ENCODE peak calls at places on chromosomes 6 and 20, in ten cellular contexts. V, T, B, W, C, M, G, S, P and F are unnamed samples.

GRCh38 chr6:167559675-167560479 is 235.0 kb downstream of the TTLL2 start:
- DNase-seq in M (no peak), V (no peak), B (no peak), G (no peak), T (no peak), W (no peak), P (no peak), C (peak), S (no peak), F (no peak)

GRCh38 chr20:44586986-44587980 is 4.9 kb downstream of the PKIG start:
- DNase-seq in M (no peak), T (no peak), W (peak), G (no peak), S (no peak), C (no peak), V (no peak), P (no peak), B (no peak), F (no peak)

GRCh38 chr6:150898390-150899170 is 33.1 kb downstream of the MTHFD1L start:
- DNase-seq in S (no peak), V (no peak), M (peak), T (no peak), B (no peak), C (no peak), W (no peak), P (no peak), G (peak), F (no peak)

GRCh38 chr6:137264308-137265075 is 45.3 kb upstream of the IFNGR1 start:
- DNase-seq in V (no peak), C (no peak), M (no peak), W (no peak), G (peak), S (no peak), P (no peak), T (no peak), B (no peak), F (no peak)

GRCh38 chr20:54914995-54915394 is 439.6 kb downstream of the DOK5 start:
- DNase-seq in S (no peak), W (no peak), T (no peak), M (no peak), G (no peak), P (no peak), C (no peak), B (no peak), V (no peak), F (no peak)

GRCh38 chr6:52507557-52508260 is 69.2 kb downstream of the TRAM2 start:
- DNase-seq in T (no peak), W (peak), S (no peak), C (no peak), G (peak), V (no peak), B (peak), M (no peak), P (no peak), F (no peak)

GRCh38 chr6:142566628-142567396 is 265.0 kb downstream of the ADGRG6 start:
- DNase-seq in V (peak), G (peak), M (peak), C (peak), W (peak), B (peak), P (no peak), S (no peak), T (peak), F (no peak)

GRCh38 chr20:37385659-37386504 is 39.9 kb downstream of the SRC start:
- DNase-seq in S (peak), M (no peak), V (no peak), T (peak), P (no peak), B (no peak), C (no peak), G (no peak), W (no peak), F (no peak)

GRCh38 chr20:40443731-40444130 is 245.3 kb downstream of the MAFB start:
- DNase-seq in M (no peak), P (no peak), V (no peak), G (no peak), W (no peak), C (no peak), T (no peak), B (no peak), S (no peak), F (no peak)

GRCh38 chr6:149079911-149080501 is 237.5 kb upstream of the TAB2 start:
- DNase-seq in V (no peak), B (peak), M (peak), C (no peak), S (no peak), P (no peak), G (peak), W (peak), T (peak), F (no peak)

GRCh38 chr6:112253842-112254816 is at the start of gene LAMA4:
- DNase-seq in V (peak), P (no peak), T (peak), W (peak), S (peak), M (no peak), G (peak), C (peak), B (peak), F (no peak)

GRCh38 chr6:81553246-81553645 is 199.2 kb downstream of the TENT5A start:
- DNase-seq in W (peak), M (no peak), P (no peak), B (no peak), C (no peak), S (no peak), G (peak), T (no peak), V (no peak), F (no peak)

GRCh38 chr6:151036869-151037680 is 171.6 kb downstream of the MTHFD1L start:
- DNase-seq in G (peak), C (no peak), S (no peak), V (no peak), B (peak), M (no peak), T (no peak), P (no peak), W (no peak), F (no peak)

GRCh38 chr6:29968130-29968529 is 25.8 kb downstream of the HLA-A start:
- DNase-seq in T (no peak), S (no peak), G (peak), V (no peak), B (peak), C (peak), W (no peak), P (no peak), M (no peak), F (no peak)

GRCh38 chr20:55116598-55116997 is 641.2 kb downstream of the DOK5 start:
- DNase-seq in M (no peak), S (no peak), B (no peak), G (no peak), V (no peak), P (no peak), C (no peak), T (no peak), W (no peak), F (no peak)

GRCh38 chr20:32158351-32158750 is 48.8 kb downstream of the TM9SF4 start:
- DNase-seq in V (no peak), B (no peak), P (no peak), T (no peak), G (no peak), C (no peak), M (no peak), W (no peak), S (no peak), F (no peak)

GRCh38 chr6:113980937-113981554 is 10.1 kb upstream of the HDAC2 start:
- DNase-seq in C (no peak), W (peak), T (no peak), B (no peak), M (peak), P (no peak), S (no peak), V (no peak), G (peak), F (no peak)
- TF ChIP-seq CTCF in C (peak), W (peak), T (no peak), B (peak), M (peak), P (peak), S (peak), V (peak), G (peak), F (no peak)

GRCh38 chr6:108250240-108250866 is 10.5 kb downstream of the SNX3 start:
- DNase-seq in B (peak), S (no peak), M (peak), T (no peak), W (peak), C (no peak), G (peak), P (no peak), V (no peak), F (no peak)
- TF ChIP-seq CTCF in B (peak), S (no peak), M (peak), T (no peak), W (peak), C (no peak), G (peak), P (no peak), V (peak), F (no peak)

GRCh38 chr6:15893556-15894253 is 230.9 kb upstream of the DTNBP1 start:
- DNase-seq in B (peak), S (no peak), C (no peak), V (no peak), T (no peak), M (peak), P (no peak), G (peak), W (peak), F (no peak)
- TF ChIP-seq CTCF in B (peak), S (peak), C (no peak), V (peak), T (no peak), M (peak), P (peak), G (peak), W (peak), F (no peak)

GRCh38 chr6:7390218-7390878 is 740 bp downstream of the RIOK1 start:
- DNase-seq in P (peak), G (no peak), W (no peak), T (no peak), B (no peak), C (no peak), M (no peak), S (no peak), V (no peak), F (no peak)
- TF ChIP-seq CTCF in P (no peak), G (no peak), W (no peak), T (no peak), B (peak), C (no peak), M (peak), S (no peak), V (no peak), F (no peak)

GRCh38 chr6:1893470-1894130 is 283.9 kb downstream of the FOXC1 start:
- DNase-seq in V (no peak), S (no peak), C (no peak), P (no peak), W (peak), B (no peak), G (no peak), T (no peak), M (no peak), F (no peak)
- TF ChIP-seq CTCF in V (peak), S (no peak), C (no peak), P (peak), W (no peak), B (no peak), G (no peak), T (peak), M (peak), F (no peak)